ENCODE peak calls at places on chromosomes 6 and 20, in six cellular contexts. One of them, this sample, is unnamed.

GRCh38 chr6:32982702-32983492 is 14.5 kb downstream of the BRD2 start:
- DNase-seq in suprapubic skin: no peak
- DNase-seq in activated B cell treated with CpG ODN at 0.5 μM for 24 hours: no peak
- DNase-seq in heart right ventricle: no peak
- DNase-seq in spleen: no peak
- DNase-seq in HL-60: no peak
- DNase-seq in this sample: no peak

GRCh38 chr20:35012227-35013069 is 56.8 kb downstream of the MYH7B start:
- DNase-seq in suprapubic skin: no peak
- DNase-seq in activated B cell treated with CpG ODN at 0.5 μM for 24 hours: no peak
- DNase-seq in heart right ventricle: no peak
- DNase-seq in spleen: no peak
- DNase-seq in HL-60: no peak
- DNase-seq in this sample: peak; percentile 60

GRCh38 chr6:42744351-42744890 is 1.5 kb downstream of the TBCC start:
- DNase-seq in suprapubic skin: no peak
- DNase-seq in activated B cell treated with CpG ODN at 0.5 μM for 24 hours: no peak
- DNase-seq in heart right ventricle: no peak
- DNase-seq in spleen: no peak
- DNase-seq in HL-60: no peak
- DNase-seq in this sample: no peak

GRCh38 chr6:170222498-170223471 is 68.1 kb downstream of the DLL1 start:
- DNase-seq in suprapubic skin: peak; percentile 76
- DNase-seq in activated B cell treated with CpG ODN at 0.5 μM for 24 hours: no peak
- DNase-seq in heart right ventricle: peak; percentile 7
- DNase-seq in spleen: peak; percentile 74
- DNase-seq in HL-60: no peak
- DNase-seq in this sample: peak; percentile 62

GRCh38 chr6:105620878-105621277 is 218.0 kb upstream of the PREP start:
- DNase-seq in suprapubic skin: no peak
- DNase-seq in activated B cell treated with CpG ODN at 0.5 μM for 24 hours: no peak
- DNase-seq in heart right ventricle: no peak
- DNase-seq in spleen: no peak
- DNase-seq in HL-60: no peak
- DNase-seq in this sample: no peak

GRCh38 chr6:13508711-13509705 is 21.6 kb upstream of the GFOD1 start:
- DNase-seq in suprapubic skin: no peak
- DNase-seq in activated B cell treated with CpG ODN at 0.5 μM for 24 hours: no peak
- DNase-seq in heart right ventricle: no peak
- DNase-seq in spleen: no peak
- DNase-seq in HL-60: no peak
- DNase-seq in this sample: peak; percentile 32

GRCh38 chr6:88476388-88476787 is 310.2 kb upstream of the CNR1 start:
- DNase-seq in suprapubic skin: no peak
- DNase-seq in activated B cell treated with CpG ODN at 0.5 μM for 24 hours: no peak
- DNase-seq in heart right ventricle: no peak
- DNase-seq in spleen: no peak
- DNase-seq in HL-60: no peak
- DNase-seq in this sample: no peak

GRCh38 chr6:52286798-52287432 is 2.4 kb upstream of the MCM3 start:
- DNase-seq in suprapubic skin: no peak
- DNase-seq in activated B cell treated with CpG ODN at 0.5 μM for 24 hours: no peak
- DNase-seq in heart right ventricle: peak; percentile 63
- DNase-seq in spleen: no peak
- DNase-seq in HL-60: peak; percentile 91
- DNase-seq in this sample: no peak

GRCh38 chr20:38304845-38305447 is 990 bp downstream of the BPI start:
- DNase-seq in suprapubic skin: no peak
- DNase-seq in activated B cell treated with CpG ODN at 0.5 μM for 24 hours: no peak
- DNase-seq in heart right ventricle: no peak
- DNase-seq in spleen: peak; percentile 87
- DNase-seq in HL-60: peak; percentile 94
- DNase-seq in this sample: no peak

GRCh38 chr6:158068893-158069799 is 87.5 kb downstream of the SYNJ2 start:
- DNase-seq in suprapubic skin: no peak
- DNase-seq in activated B cell treated with CpG ODN at 0.5 μM for 24 hours: no peak
- DNase-seq in heart right ventricle: no peak
- DNase-seq in spleen: no peak
- DNase-seq in HL-60: no peak
- DNase-seq in this sample: no peak

GRCh38 chr6:26299286-26300042 is 65.5 kb upstream of the BTN3A2 start:
- DNase-seq in suprapubic skin: no peak
- DNase-seq in activated B cell treated with CpG ODN at 0.5 μM for 24 hours: no peak
- DNase-seq in heart right ventricle: no peak
- DNase-seq in spleen: no peak
- DNase-seq in HL-60: no peak
- DNase-seq in this sample: no peak

GRCh38 chr6:90496617-90497016 is 90.3 kb downstream of the MAP3K7 start:
- DNase-seq in suprapubic skin: no peak
- DNase-seq in activated B cell treated with CpG ODN at 0.5 μM for 24 hours: no peak
- DNase-seq in heart right ventricle: no peak
- DNase-seq in spleen: no peak
- DNase-seq in HL-60: no peak
- DNase-seq in this sample: no peak

GRCh38 chr6:90496191-90496590 is 90.7 kb downstream of the MAP3K7 start:
- DNase-seq in suprapubic skin: no peak
- DNase-seq in activated B cell treated with CpG ODN at 0.5 μM for 24 hours: no peak
- DNase-seq in heart right ventricle: no peak
- DNase-seq in spleen: no peak
- DNase-seq in HL-60: no peak
- DNase-seq in this sample: no peak

GRCh38 chr6:90495216-90495817 is 91.6 kb downstream of the MAP3K7 start:
- DNase-seq in suprapubic skin: no peak
- DNase-seq in activated B cell treated with CpG ODN at 0.5 μM for 24 hours: no peak
- DNase-seq in heart right ventricle: no peak
- DNase-seq in spleen: no peak
- DNase-seq in HL-60: no peak
- DNase-seq in this sample: no peak

GRCh38 chr6:90500458-90500857 is 86.4 kb downstream of the MAP3K7 start:
- DNase-seq in suprapubic skin: no peak
- DNase-seq in activated B cell treated with CpG ODN at 0.5 μM for 24 hours: no peak
- DNase-seq in heart right ventricle: no peak
- DNase-seq in spleen: no peak
- DNase-seq in HL-60: no peak
- DNase-seq in this sample: no peak

GRCh38 chr6:90497411-90497810 is 89.5 kb downstream of the MAP3K7 start:
- DNase-seq in suprapubic skin: no peak
- DNase-seq in activated B cell treated with CpG ODN at 0.5 μM for 24 hours: no peak
- DNase-seq in heart right ventricle: no peak
- DNase-seq in spleen: no peak
- DNase-seq in HL-60: no peak
- DNase-seq in this sample: no peak
- TF ChIP-seq CTCF in suprapubic skin: no peak
- TF ChIP-seq CTCF in activated B cell treated with CpG ODN at 0.5 μM for 24 hours: no peak
- TF ChIP-seq CTCF in heart right ventricle: no peak
- TF ChIP-seq CTCF in spleen: no peak
- TF ChIP-seq CTCF in HL-60: no peak
- TF ChIP-seq CTCF in this sample: no peak

GRCh38 chr20:57335392-57335791 is 5.8 kb downstream of the SPO11 start:
- DNase-seq in suprapubic skin: no peak
- DNase-seq in activated B cell treated with CpG ODN at 0.5 μM for 24 hours: no peak
- DNase-seq in heart right ventricle: no peak
- DNase-seq in spleen: no peak
- DNase-seq in HL-60: no peak
- DNase-seq in this sample: no peak
- TF ChIP-seq CTCF in suprapubic skin: no peak
- TF ChIP-seq CTCF in activated B cell treated with CpG ODN at 0.5 μM for 24 hours: no peak
- TF ChIP-seq CTCF in heart right ventricle: no peak
- TF ChIP-seq CTCF in spleen: no peak
- TF ChIP-seq CTCF in HL-60: no peak
- TF ChIP-seq CTCF in this sample: peak; percentile 58

DNA sequence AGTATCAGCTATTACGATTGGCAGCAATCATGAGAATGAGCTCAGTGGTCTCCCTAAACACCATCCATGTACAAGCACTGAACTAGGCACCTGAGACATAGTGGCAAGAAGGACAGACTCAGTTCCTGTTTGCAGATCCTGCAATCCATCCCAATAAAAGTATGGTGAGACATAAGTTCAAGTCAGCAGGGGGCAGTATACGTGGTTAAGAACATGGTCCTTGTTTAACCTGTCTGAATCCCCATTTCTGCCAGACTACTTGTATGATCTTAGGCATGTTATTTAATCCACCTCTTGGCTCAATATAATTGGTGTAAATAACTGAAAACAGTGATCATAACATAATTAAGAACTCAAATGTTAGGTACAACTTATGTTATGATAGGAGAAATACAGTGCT is 33.2 kb upstream of the PNISR start:
- DNase-seq in suprapubic skin: no peak
- DNase-seq in activated B cell treated with CpG ODN at 0.5 μM for 24 hours: no peak
- DNase-seq in heart right ventricle: no peak
- DNase-seq in spleen: no peak
- DNase-seq in HL-60: peak; percentile 25
- DNase-seq in this sample: no peak
- TF ChIP-seq CTCF in suprapubic skin: no peak
- TF ChIP-seq CTCF in activated B cell treated with CpG ODN at 0.5 μM for 24 hours: no peak
- TF ChIP-seq CTCF in heart right ventricle: peak; percentile 15
- TF ChIP-seq CTCF in spleen: no peak
- TF ChIP-seq CTCF in HL-60: no peak
- TF ChIP-seq CTCF in this sample: peak; percentile 58

GRCh38 chr20:23532533-23532932 is 35.8 kb downstream of the CST9L start:
- DNase-seq in suprapubic skin: no peak
- DNase-seq in activated B cell treated with CpG ODN at 0.5 μM for 24 hours: no peak
- DNase-seq in heart right ventricle: no peak
- DNase-seq in spleen: no peak
- DNase-seq in HL-60: no peak
- DNase-seq in this sample: no peak

GRCh38 chr20:23528867-23529431 is 38.0 kb downstream of the CST8 start:
- DNase-seq in suprapubic skin: no peak
- DNase-seq in activated B cell treated with CpG ODN at 0.5 μM for 24 hours: no peak
- DNase-seq in heart right ventricle: no peak
- DNase-seq in spleen: no peak
- DNase-seq in HL-60: no peak
- DNase-seq in this sample: no peak

GRCh38 chr20:23524146-23524545 is 33.2 kb downstream of the CST8 start:
- DNase-seq in suprapubic skin: no peak
- DNase-seq in activated B cell treated with CpG ODN at 0.5 μM for 24 hours: no peak
- DNase-seq in heart right ventricle: no peak
- DNase-seq in spleen: no peak
- DNase-seq in HL-60: no peak
- DNase-seq in this sample: no peak

GRCh38 chr20:23530937-23531567 is 37.2 kb downstream of the CST9L start:
- DNase-seq in suprapubic skin: no peak
- DNase-seq in activated B cell treated with CpG ODN at 0.5 μM for 24 hours: no peak
- DNase-seq in heart right ventricle: no peak
- DNase-seq in spleen: no peak
- DNase-seq in HL-60: no peak
- DNase-seq in this sample: no peak

DNA sequence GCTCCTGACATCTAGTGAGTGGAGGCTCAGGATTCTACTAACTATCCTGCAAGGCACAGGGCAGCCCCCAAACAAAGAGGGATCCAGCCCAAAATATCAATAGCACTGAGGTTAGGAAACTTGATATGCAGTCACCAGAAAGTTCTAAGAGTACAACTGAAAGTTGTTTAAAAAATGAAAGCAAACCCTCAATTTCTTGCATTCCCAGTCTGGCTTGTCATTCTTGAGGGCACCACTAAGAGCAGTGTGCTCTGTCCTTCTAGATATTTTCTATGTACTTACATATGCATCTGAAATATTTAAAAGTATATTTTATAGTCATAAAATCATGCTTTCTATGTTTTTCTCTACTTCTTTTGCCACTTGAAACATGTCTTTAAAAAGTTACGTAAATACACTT is 35.9 kb downstream of the CST8 start:
- DNase-seq in suprapubic skin: no peak
- DNase-seq in activated B cell treated with CpG ODN at 0.5 μM for 24 hours: no peak
- DNase-seq in heart right ventricle: no peak
- DNase-seq in spleen: no peak
- DNase-seq in HL-60: no peak
- DNase-seq in this sample: no peak
- TF ChIP-seq CTCF in suprapubic skin: no peak
- TF ChIP-seq CTCF in activated B cell treated with CpG ODN at 0.5 μM for 24 hours: no peak
- TF ChIP-seq CTCF in heart right ventricle: no peak
- TF ChIP-seq CTCF in spleen: no peak
- TF ChIP-seq CTCF in HL-60: no peak
- TF ChIP-seq CTCF in this sample: peak; percentile 19

GRCh38 chr6:45226081-45226480 is 102.0 kb upstream of the RUNX2 start:
- DNase-seq in suprapubic skin: no peak
- DNase-seq in activated B cell treated with CpG ODN at 0.5 μM for 24 hours: no peak
- DNase-seq in heart right ventricle: no peak
- DNase-seq in spleen: no peak
- DNase-seq in HL-60: no peak
- DNase-seq in this sample: no peak
- TF ChIP-seq CTCF in suprapubic skin: no peak
- TF ChIP-seq CTCF in activated B cell treated with CpG ODN at 0.5 μM for 24 hours: no peak
- TF ChIP-seq CTCF in heart right ventricle: no peak
- TF ChIP-seq CTCF in spleen: no peak
- TF ChIP-seq CTCF in HL-60: no peak
- TF ChIP-seq CTCF in this sample: no peak